ENCODE peak calls at places on chromosome 1, in six cellular contexts. One of them, this sample, is unnamed.

GRCh38 chr1:179770887-179771502 is 27.9 kb downstream of the FAM163A start:
- DNase-seq in brain microvascular endothelial cell: peak
- DNase-seq in globus pallidus: no peak
- DNase-seq in caudate nucleus: no peak
- DNase-seq in NCI-H345: no peak
- DNase-seq in stimulated activated CD8-positive, alpha-beta memory T cell treated with anti-CD3 and anti-CD28 coated beads, Interleukin-15, amount 100 ng/mL, for 1 hour: no peak
- DNase-seq in this sample: no peak

GRCh38 chr1:226606311-226607267 is 58.0 kb downstream of the STUM start:
- DNase-seq in brain microvascular endothelial cell: no peak
- DNase-seq in globus pallidus: no peak
- DNase-seq in caudate nucleus: no peak
- DNase-seq in NCI-H345: no peak
- DNase-seq in stimulated activated CD8-positive, alpha-beta memory T cell treated with anti-CD3 and anti-CD28 coated beads, Interleukin-15, amount 100 ng/mL, for 1 hour: no peak
- DNase-seq in this sample: no peak

GRCh38 chr1:2386636-2387611 is 4.4 kb downstream of the MORN1 start:
- DNase-seq in brain microvascular endothelial cell: no peak
- DNase-seq in globus pallidus: no peak
- DNase-seq in caudate nucleus: no peak
- DNase-seq in NCI-H345: no peak
- DNase-seq in stimulated activated CD8-positive, alpha-beta memory T cell treated with anti-CD3 and anti-CD28 coated beads, Interleukin-15, amount 100 ng/mL, for 1 hour: no peak
- DNase-seq in this sample: no peak

GRCh38 chr1:160874935-160875334 is 10.0 kb downstream of the ITLN1 start:
- DNase-seq in brain microvascular endothelial cell: no peak
- DNase-seq in globus pallidus: no peak
- DNase-seq in caudate nucleus: no peak
- DNase-seq in NCI-H345: no peak
- DNase-seq in stimulated activated CD8-positive, alpha-beta memory T cell treated with anti-CD3 and anti-CD28 coated beads, Interleukin-15, amount 100 ng/mL, for 1 hour: no peak
- DNase-seq in this sample: no peak

GRCh38 chr1:55378582-55378981 is 163.4 kb upstream of the USP24 start:
- DNase-seq in brain microvascular endothelial cell: peak
- DNase-seq in globus pallidus: no peak
- DNase-seq in caudate nucleus: no peak
- DNase-seq in NCI-H345: no peak
- DNase-seq in stimulated activated CD8-positive, alpha-beta memory T cell treated with anti-CD3 and anti-CD28 coated beads, Interleukin-15, amount 100 ng/mL, for 1 hour: no peak
- DNase-seq in this sample: peak

GRCh38 chr1:21149430-21149861 is 27.3 kb downstream of the EIF4G3 start:
- DNase-seq in brain microvascular endothelial cell: peak
- DNase-seq in globus pallidus: peak
- DNase-seq in caudate nucleus: peak
- DNase-seq in NCI-H345: no peak
- DNase-seq in stimulated activated CD8-positive, alpha-beta memory T cell treated with anti-CD3 and anti-CD28 coated beads, Interleukin-15, amount 100 ng/mL, for 1 hour: no peak
- DNase-seq in this sample: no peak

GRCh38 chr1:218460367-218460766 is 115.2 kb downstream of the TGFB2 start:
- DNase-seq in brain microvascular endothelial cell: peak
- DNase-seq in globus pallidus: peak
- DNase-seq in caudate nucleus: no peak
- DNase-seq in NCI-H345: no peak
- DNase-seq in stimulated activated CD8-positive, alpha-beta memory T cell treated with anti-CD3 and anti-CD28 coated beads, Interleukin-15, amount 100 ng/mL, for 1 hour: no peak
- DNase-seq in this sample: no peak

GRCh38 chr1:30730351-30731108 is 7.1 kb upstream of the MATN1 start:
- DNase-seq in brain microvascular endothelial cell: no peak
- DNase-seq in globus pallidus: no peak
- DNase-seq in caudate nucleus: no peak
- DNase-seq in NCI-H345: no peak
- DNase-seq in stimulated activated CD8-positive, alpha-beta memory T cell treated with anti-CD3 and anti-CD28 coated beads, Interleukin-15, amount 100 ng/mL, for 1 hour: no peak
- DNase-seq in this sample: no peak

GRCh38 chr1:222828939-222829338 is 14.1 kb downstream of the DISP1 start:
- DNase-seq in brain microvascular endothelial cell: no peak
- DNase-seq in globus pallidus: no peak
- DNase-seq in caudate nucleus: no peak
- DNase-seq in NCI-H345: no peak
- DNase-seq in stimulated activated CD8-positive, alpha-beta memory T cell treated with anti-CD3 and anti-CD28 coated beads, Interleukin-15, amount 100 ng/mL, for 1 hour: no peak
- DNase-seq in this sample: no peak

GRCh38 chr1:65176571-65176970 is 28.6 kb downstream of the AK4 start:
- DNase-seq in brain microvascular endothelial cell: no peak
- DNase-seq in globus pallidus: no peak
- DNase-seq in caudate nucleus: no peak
- DNase-seq in NCI-H345: no peak
- DNase-seq in stimulated activated CD8-positive, alpha-beta memory T cell treated with anti-CD3 and anti-CD28 coated beads, Interleukin-15, amount 100 ng/mL, for 1 hour: no peak
- DNase-seq in this sample: no peak

GRCh38 chr1:171296897-171297296 is 17.1 kb upstream of the FMO4 start:
- DNase-seq in brain microvascular endothelial cell: no peak
- DNase-seq in globus pallidus: no peak
- DNase-seq in caudate nucleus: no peak
- DNase-seq in NCI-H345: no peak
- DNase-seq in stimulated activated CD8-positive, alpha-beta memory T cell treated with anti-CD3 and anti-CD28 coated beads, Interleukin-15, amount 100 ng/mL, for 1 hour: no peak
- DNase-seq in this sample: no peak

GRCh38 chr1:56901720-56902119 is 47.1 kb downstream of the C8A start:
- DNase-seq in brain microvascular endothelial cell: no peak
- DNase-seq in globus pallidus: no peak
- DNase-seq in caudate nucleus: no peak
- DNase-seq in NCI-H345: no peak
- DNase-seq in stimulated activated CD8-positive, alpha-beta memory T cell treated with anti-CD3 and anti-CD28 coated beads, Interleukin-15, amount 100 ng/mL, for 1 hour: no peak
- DNase-seq in this sample: no peak

GRCh38 chr1:156126043-156126700 is 11.7 kb downstream of the LMNA start:
- DNase-seq in brain microvascular endothelial cell: peak
- DNase-seq in globus pallidus: no peak
- DNase-seq in caudate nucleus: peak
- DNase-seq in NCI-H345: peak
- DNase-seq in stimulated activated CD8-positive, alpha-beta memory T cell treated with anti-CD3 and anti-CD28 coated beads, Interleukin-15, amount 100 ng/mL, for 1 hour: no peak
- DNase-seq in this sample: no peak